ENCODE peak calls at places on chromosomes 11 and 22, in four cellular contexts. One of them, this sample, is unnamed.

GRCh38 chr11:16611395-16612233 is 126.8 kb upstream of the C11orf58 start:
- DNase-seq in HCT116: no peak
- DNase-seq in Panc1: no peak
- DNase-seq in K562: no peak
- DNase-seq in this sample: no peak

GRCh38 chr22:28899199-28899853 is 16.0 kb downstream of the ZNRF3 start:
- DNase-seq in HCT116: no peak
- DNase-seq in Panc1: no peak
- DNase-seq in K562: no peak
- DNase-seq in this sample: no peak

GRCh38 chr11:27204527-27204926 is 158.5 kb downstream of the CCDC34 start:
- DNase-seq in HCT116: peak
- DNase-seq in Panc1: no peak
- DNase-seq in K562: peak
- DNase-seq in this sample: peak

GRCh38 chr11:117185739-117186430 is 7.3 kb downstream of the SIDT2 start:
- DNase-seq in HCT116: no peak
- DNase-seq in Panc1: no peak
- DNase-seq in K562: no peak
- DNase-seq in this sample: no peak

GRCh38 chr11:101618691-101619090 is 34.9 kb upstream of the TRPC6 start:
- DNase-seq in HCT116: no peak
- DNase-seq in Panc1: no peak
- DNase-seq in K562: no peak
- DNase-seq in this sample: no peak

GRCh38 chr11:8033312-8033715 is 46.2 kb downstream of the EIF3F start:
- DNase-seq in HCT116: peak
- DNase-seq in Panc1: peak
- DNase-seq in K562: peak
- DNase-seq in this sample: peak

GRCh38 chr11:117735350-117735977 is 61.6 kb downstream of the DSCAML1 start:
- DNase-seq in HCT116: no peak
- DNase-seq in Panc1: no peak
- DNase-seq in K562: no peak
- DNase-seq in this sample: no peak

GRCh38 chr22:27668828-27669797 is 132.4 kb downstream of the MN1 start:
- DNase-seq in HCT116: peak
- DNase-seq in Panc1: no peak
- DNase-seq in K562: peak
- DNase-seq in this sample: peak

GRCh38 chr22:37843746-37844089 is 416 bp downstream of the ANKRD54 start:
- DNase-seq in HCT116: no peak
- DNase-seq in Panc1: no peak
- DNase-seq in K562: peak
- DNase-seq in this sample: no peak

GRCh38 chr11:6864436-6864835 is 1.6 kb downstream of the OR10A2 start:
- DNase-seq in HCT116: no peak
- DNase-seq in Panc1: no peak
- DNase-seq in K562: no peak
- DNase-seq in this sample: no peak

GRCh38 chr22:36938028-36938425 is 24.6 kb downstream of the CSF2RB start:
- DNase-seq in HCT116: no peak
- DNase-seq in Panc1: no peak
- DNase-seq in K562: no peak
- DNase-seq in this sample: no peak

GRCh38 chr11:123188508-123189165 is 6.4 kb downstream of the CLMP start:
- DNase-seq in HCT116: no peak
- DNase-seq in Panc1: no peak
- DNase-seq in K562: no peak
- DNase-seq in this sample: no peak

DNA sequence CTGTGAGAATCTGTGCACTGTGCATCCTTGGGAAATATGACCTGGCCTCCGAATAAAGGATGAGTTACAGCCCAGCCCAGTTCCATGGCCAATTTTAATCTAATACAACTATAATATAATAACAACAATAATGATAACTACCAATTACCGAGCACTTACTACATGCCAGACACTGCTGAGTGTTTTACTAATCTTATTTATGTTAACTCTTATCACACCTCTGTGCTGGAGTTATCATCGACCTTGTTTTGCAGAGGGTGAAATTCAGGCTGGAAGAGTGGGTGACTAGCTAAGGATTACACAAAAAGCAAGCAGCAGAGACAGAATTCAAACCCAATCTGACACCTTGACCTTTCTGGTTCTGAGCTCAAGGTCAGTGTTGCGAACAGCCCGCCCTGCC is 83.9 kb downstream of the GALNT18 start:
- DNase-seq in HCT116: no peak
- DNase-seq in Panc1: no peak
- DNase-seq in K562: no peak
- DNase-seq in this sample: no peak
- TF ChIP-seq TCF7L2 in HCT116: no peak
- TF ChIP-seq TCF7L2 in Panc1: no peak
- TF ChIP-seq TCF7L2 in K562: no peak
- TF ChIP-seq TCF7L2 in this sample: no peak

DNA sequence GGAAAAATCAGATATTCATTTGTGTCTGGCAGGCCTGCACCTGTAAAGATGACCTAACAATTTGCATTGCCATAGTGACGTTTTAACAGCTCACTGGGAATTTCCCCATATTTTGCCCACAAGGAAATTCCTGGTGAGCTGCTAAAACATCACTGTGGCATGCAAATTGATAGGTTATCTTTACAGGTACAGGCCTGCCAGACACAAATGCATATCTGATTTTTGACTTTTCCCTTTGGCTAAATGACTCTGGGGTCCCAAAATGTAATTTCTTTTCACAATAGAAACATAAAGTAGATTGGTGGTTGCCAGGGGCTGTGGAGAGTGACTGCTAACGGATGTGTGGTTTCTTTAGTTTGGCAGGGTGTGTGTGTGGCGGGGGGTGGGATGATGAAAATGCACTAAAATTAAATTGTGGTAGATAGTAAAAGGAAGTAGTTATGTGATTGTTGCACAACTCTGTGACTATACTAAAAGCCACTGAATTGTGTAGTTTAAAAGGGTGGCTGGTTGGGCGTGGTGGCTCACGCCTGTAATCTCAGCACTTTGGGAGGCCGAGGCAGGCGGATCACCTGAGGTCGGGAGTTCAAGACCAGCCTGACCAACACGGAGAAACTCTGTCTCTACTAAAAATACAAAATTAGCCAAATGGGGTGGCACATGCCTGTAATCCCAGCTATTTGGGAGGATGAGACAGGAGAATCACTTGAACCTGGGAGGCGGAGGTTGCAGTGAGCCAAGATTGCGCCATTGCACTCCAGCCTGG is 18.5 kb upstream of the FEZ1 start:
- DNase-seq in HCT116: no peak
- DNase-seq in Panc1: no peak
- DNase-seq in K562: no peak
- DNase-seq in this sample: no peak
- TF ChIP-seq TCF7L2 in HCT116: no peak
- TF ChIP-seq TCF7L2 in Panc1: no peak
- TF ChIP-seq TCF7L2 in K562: no peak
- TF ChIP-seq TCF7L2 in this sample: no peak

GRCh38 chr11:33157103-33158027 is 3.9 kb downstream of the CSTF3 start:
- DNase-seq in HCT116: no peak
- DNase-seq in Panc1: no peak
- DNase-seq in K562: no peak
- DNase-seq in this sample: no peak
- TF ChIP-seq TCF7L2 in HCT116: no peak
- TF ChIP-seq TCF7L2 in Panc1: no peak
- TF ChIP-seq TCF7L2 in K562: no peak
- TF ChIP-seq TCF7L2 in this sample: no peak

DNA sequence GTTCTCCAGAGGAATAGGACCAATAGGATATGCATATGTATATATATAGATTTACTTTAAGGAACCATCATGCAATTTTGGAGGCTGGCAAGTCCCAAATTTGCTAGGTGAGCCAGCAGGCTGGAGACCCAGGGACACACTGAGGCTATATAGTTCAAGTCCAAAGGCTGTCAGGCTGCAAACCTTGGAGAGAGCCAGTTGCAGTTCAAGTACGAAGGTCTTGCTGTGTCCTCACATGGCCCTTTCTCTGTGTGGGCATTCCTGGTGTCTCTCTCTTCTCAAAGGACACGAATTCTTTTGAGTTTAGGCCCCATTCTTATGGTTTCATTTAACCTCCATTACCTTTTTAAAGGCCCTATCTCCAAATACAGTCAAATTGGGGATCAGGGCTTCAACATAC is 134.4 kb upstream of the SORL1-AS1 start:
- DNase-seq in HCT116: no peak
- DNase-seq in Panc1: no peak
- DNase-seq in K562: no peak
- DNase-seq in this sample: no peak
- TF ChIP-seq TCF7L2 in HCT116: no peak
- TF ChIP-seq TCF7L2 in Panc1: no peak
- TF ChIP-seq TCF7L2 in K562: no peak
- TF ChIP-seq TCF7L2 in this sample: no peak

DNA sequence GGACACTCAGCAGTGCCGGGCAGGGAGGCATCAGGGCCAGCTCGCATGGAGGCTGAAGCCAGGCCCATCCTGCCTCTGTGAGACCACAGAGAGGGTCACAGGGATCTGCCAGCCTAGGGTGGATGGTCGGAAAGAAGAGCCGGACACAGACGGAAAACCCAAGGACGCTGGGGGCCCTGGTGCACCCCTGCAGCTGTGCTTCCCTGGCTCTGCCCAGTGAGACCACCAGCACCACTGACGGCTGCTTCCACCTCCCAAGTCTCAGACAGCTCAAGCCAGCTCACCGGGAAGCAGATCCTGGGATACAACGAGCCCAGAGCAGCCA is 42.2 kb downstream of the SHISAL1 start:
- DNase-seq in HCT116: no peak
- DNase-seq in Panc1: no peak
- DNase-seq in K562: no peak
- DNase-seq in this sample: no peak
- TF ChIP-seq TCF7L2 in HCT116: no peak
- TF ChIP-seq TCF7L2 in Panc1: no peak
- TF ChIP-seq TCF7L2 in K562: no peak
- TF ChIP-seq TCF7L2 in this sample: no peak

DNA sequence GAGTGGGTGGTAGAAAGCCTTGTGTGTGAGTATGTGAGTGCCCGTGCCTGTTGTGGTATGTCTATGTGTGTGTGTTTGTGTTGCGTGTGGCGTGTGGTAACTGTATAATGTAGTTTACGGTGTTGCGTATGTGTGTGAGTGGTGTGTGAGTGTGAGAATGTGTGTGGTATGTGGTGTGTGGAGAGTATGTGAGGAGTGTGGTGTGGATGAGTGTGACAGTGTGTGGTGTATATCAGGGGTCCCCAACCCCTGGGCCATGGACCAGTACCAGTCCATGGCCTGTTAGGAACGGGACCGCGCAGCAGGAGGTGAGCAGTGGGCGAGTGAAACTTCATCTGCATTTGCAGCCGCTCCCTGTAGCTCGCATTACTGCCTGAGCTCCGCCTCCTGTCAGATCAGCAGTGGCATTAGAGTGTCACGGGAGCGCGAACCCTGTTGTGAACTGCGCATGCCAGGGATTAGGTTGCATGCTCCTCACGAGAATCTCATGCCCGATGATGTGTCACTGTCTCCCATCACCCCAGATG is 5.7 kb downstream of the UPK3A start:
- DNase-seq in HCT116: peak
- DNase-seq in Panc1: no peak
- DNase-seq in K562: no peak
- DNase-seq in this sample: no peak
- TF ChIP-seq TCF7L2 in HCT116: no peak
- TF ChIP-seq TCF7L2 in Panc1: no peak
- TF ChIP-seq TCF7L2 in K562: no peak
- TF ChIP-seq TCF7L2 in this sample: no peak

This sample was measured in HepG2.